ENCODE peak calls at places on chromosomes 1 and 21, in six cellular contexts. U, F, R, O, P and Q are unnamed samples.
A peak's percentile ranks its signal among the peaks of the same experiment; 100 is the strongest.

GRCh38 chr1:20207546-20207945 is 21.2 kb upstream of the PLA2G2C start:
- DNase-seq in R (no peak), P (no peak), F (peak; percentile 69), U (no peak), O (no peak), Q (peak; percentile 35)

GRCh38 chr21:44653123-44653522 is 1.3 kb downstream of the KRTAP12-4 start:
- DNase-seq in F (no peak), R (no peak), O (no peak), P (no peak), U (no peak), Q (no peak)

GRCh38 chr21:44706706-44707615 is 4.4 kb downstream of the TSPEAR start:
- DNase-seq in U (no peak), R (no peak), O (peak; percentile 51), F (no peak), P (no peak), Q (no peak)

GRCh38 chr1:23452011-23452411 is 27.5 kb upstream of the TCEA3 start:
- DNase-seq in R (no peak), O (no peak), U (peak; percentile 79), F (peak; percentile 94), P (no peak), Q (peak; percentile 19)

GRCh38 chr1:116945421-116945820 is 35.7 kb downstream of the PTGFRN start:
- DNase-seq in U (no peak), P (no peak), O (no peak), R (no peak), F (no peak), Q (no peak)

GRCh38 chr1:65069186-65069585 is 78.8 kb upstream of the AK4 start:
- DNase-seq in O (no peak), F (no peak), R (no peak), P (no peak), U (no peak), Q (no peak)

GRCh38 chr1:38831753-38832734 is 27.5 kb downstream of the RRAGC start:
- DNase-seq in F (no peak), R (no peak), U (no peak), P (no peak), O (no peak), Q (no peak)

GRCh38 chr1:22790232-22791008 is 79.8 kb downstream of the EPHB2 start:
- DNase-seq in P (no peak), R (peak; percentile 27), F (no peak), U (no peak), O (no peak), Q (no peak)

DNA sequence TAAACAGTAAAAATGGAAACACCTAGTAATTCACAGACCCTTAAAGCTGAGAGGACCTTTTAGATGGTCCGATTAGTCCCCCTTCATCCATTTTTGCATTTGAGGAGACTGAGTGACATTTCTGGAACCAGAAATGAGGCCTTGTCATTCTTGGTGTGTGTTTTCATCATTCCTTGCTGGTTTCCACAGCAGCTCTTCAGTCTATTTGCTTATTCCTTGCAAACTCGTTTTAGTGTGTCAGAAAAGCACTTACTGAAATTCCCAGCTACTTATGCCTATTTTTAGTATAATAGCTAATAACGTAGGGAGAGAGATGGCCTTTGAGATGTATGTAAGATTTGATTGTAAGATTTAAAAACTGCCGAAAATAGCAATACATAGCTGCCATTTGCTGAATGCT is 70.9 kb downstream of the VPS13D start:
- DNase-seq in O (no peak), F (no peak), P (no peak), R (no peak), U (no peak), Q (no peak)
- H3K9ac ChIP-seq in O (no peak overlapping the region), F (no peak overlapping the region), P (no peak overlapping the region), R (no peak overlapping the region), U (no peak overlapping the region), Q (no peak overlapping the region)

GRCh38 chr1:202104073-202104472 is 18.6 kb upstream of the GPR37L1 start:
- DNase-seq in U (no peak), R (no peak), F (no peak), O (no peak), P (no peak), Q (no peak)

GRCh38 chr1:202107321-202107761 is 15.4 kb upstream of the GPR37L1 start:
- DNase-seq in O (no peak), P (no peak), F (peak; percentile 67), U (peak; percentile 94), R (no peak), Q (no peak)

GRCh38 chr1:202107801-202108731 is 14.7 kb upstream of the GPR37L1 start:
- DNase-seq in F (peak; percentile 60), P (no peak), O (peak; percentile 70), R (peak; percentile 54), U (peak; percentile 83), Q (no peak)

GRCh38 chr1:202106340-202107284 is 16.1 kb upstream of the GPR37L1 start:
- DNase-seq in O (no peak), U (peak; percentile 88), F (peak; percentile 78), P (no peak), R (no peak), Q (no peak)

DNA sequence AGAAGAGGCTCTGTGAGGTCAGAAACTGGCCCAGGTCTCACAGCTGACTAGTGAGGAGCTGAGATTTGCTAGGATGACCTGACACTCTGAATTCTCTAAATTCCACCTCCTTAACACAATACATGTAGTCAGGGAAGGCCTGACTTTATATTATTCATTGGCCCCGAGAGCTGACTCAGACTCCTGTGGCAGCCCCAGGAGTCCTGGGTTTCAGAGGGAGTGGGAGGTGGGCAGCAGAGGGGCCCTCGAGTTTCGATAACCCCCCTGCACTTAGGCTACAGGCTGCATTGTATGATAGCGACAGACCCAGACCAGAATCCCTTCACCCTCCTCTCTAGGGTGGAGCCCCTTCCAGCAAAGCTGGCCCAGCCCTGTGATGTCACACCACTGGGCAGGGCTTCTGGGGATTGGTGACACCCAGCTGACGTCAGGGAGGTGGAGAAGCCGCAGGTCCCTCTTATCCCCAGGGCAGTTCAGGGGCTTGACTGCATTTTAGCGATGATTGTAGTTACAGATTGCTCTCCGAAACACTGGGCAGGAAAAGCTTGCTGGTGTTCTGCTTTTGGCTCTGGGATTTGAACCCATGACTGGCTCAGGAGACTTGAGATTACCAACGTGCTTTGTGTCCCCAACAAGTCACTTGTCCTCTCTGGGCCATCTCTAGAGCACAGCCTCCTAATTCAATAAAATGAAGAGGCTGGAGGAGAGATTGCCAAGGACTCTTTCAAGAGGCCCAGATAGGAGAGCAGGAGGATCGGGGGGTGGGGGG is 17.0 kb upstream of the GPR37L1 start:
- DNase-seq in U (peak; percentile 87), O (peak; percentile 91), R (peak; percentile 97), P (peak; percentile 69), F (peak; percentile 93), Q (peak; percentile 83)
- H3K9ac ChIP-seq in U (no peak overlapping the region), O (no peak overlapping the region), R (peak overlapping the region; percentile 38), P (no peak overlapping the region), F (no peak overlapping the region), Q (no peak overlapping the region)

GRCh38 chr1:72830606-72831390 is 548.5 kb upstream of the NEGR1 start:
- DNase-seq in P (no peak), U (peak; percentile 39), R (peak; percentile 69), F (no peak), O (peak; percentile 50), Q (no peak)
- H3K9ac ChIP-seq in P (no peak overlapping the region), U (no peak overlapping the region), R (no peak overlapping the region), F (no peak overlapping the region), O (no peak overlapping the region), Q (no peak overlapping the region)

GRCh38 chr1:3051270-3052268 is 17.4 kb upstream of the PRDM16 start:
- DNase-seq in F (no peak), U (no peak), P (no peak), R (no peak), O (no peak), Q (no peak)

GRCh38 chr1:3052501-3052900 is 16.5 kb upstream of the PRDM16 start:
- DNase-seq in F (no peak), R (no peak), P (no peak), O (no peak), U (peak; percentile 38), Q (no peak)

GRCh38 chr1:3049164-3049563 is 19.8 kb upstream of the PRDM16 start:
- DNase-seq in F (no peak), O (no peak), P (no peak), R (no peak), U (peak; percentile 67), Q (no peak)

GRCh38 chr1:3049905-3050304 is 19.1 kb upstream of the PRDM16 start:
- DNase-seq in P (no peak), R (no peak), O (no peak), U (peak; percentile 32), F (no peak), Q (no peak)

DNA sequence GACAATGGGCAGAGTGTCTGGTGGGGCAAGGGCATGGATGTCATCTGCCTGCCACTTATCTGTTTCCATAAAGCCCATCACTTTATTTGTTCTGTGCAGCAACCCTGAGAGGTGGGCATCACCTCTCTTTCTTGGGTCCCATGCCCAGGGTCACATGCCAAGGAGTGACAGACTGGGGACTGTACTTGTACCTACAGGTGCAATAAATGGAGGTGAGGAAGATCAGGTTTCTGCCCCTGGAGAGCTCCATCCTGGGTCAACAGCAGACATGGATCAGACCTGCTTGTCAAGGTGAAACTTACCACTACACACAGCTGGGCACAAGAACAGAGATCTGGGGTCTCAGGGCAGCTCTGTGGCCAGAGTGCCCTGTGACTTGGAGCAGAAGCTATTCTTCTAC is 18.4 kb upstream of the PRDM16 start:
- DNase-seq in U (no peak), F (no peak), O (no peak), R (no peak), P (no peak), Q (no peak)
- H3K9ac ChIP-seq in U (no peak overlapping the region), F (no peak overlapping the region), O (no peak overlapping the region), R (no peak overlapping the region), P (no peak overlapping the region), Q (no peak overlapping the region)

DNA sequence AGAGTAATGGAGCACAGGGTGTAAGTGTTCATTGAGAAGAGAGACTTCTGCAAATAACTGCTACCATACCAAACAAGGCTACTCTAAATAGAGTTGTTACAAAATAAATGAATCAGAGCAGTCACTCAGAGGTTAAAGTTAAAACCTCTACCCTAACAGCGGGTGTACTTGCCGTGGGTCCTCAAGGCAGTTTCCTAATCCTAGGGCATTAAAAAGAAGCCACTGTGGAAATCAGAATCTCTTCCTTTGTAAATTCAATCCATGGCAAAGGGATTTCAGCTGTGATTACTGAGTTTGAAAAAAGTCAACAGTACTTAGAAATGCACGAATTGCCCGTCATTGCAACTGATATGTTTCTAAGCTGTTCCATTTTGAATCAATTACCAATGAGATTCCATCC is 13.5 kb downstream of the TBX15 start:
- DNase-seq in U (no peak), P (no peak), R (no peak), O (no peak), F (no peak), Q (no peak)
- H3K9ac ChIP-seq in U (no peak overlapping the region), P (no peak overlapping the region), R (no peak overlapping the region), O (no peak overlapping the region), F (no peak overlapping the region), Q (no peak overlapping the region)